ENCODE peak calls at places on chromosome 14, in five cellular contexts. R is naive thymus-derived CD8-positive, alpha-beta T cell; U is activated naive CD8-positive, alpha-beta T cell treated with anti-CD3 and anti-CD28 coated beads, Interleukin-2, amount 50 U/mL, for 16 hours; G is A549; K is cardiac muscle cell. M is an unnamed sample.

GRCh38 chr14:65251213-65251612 is 148.9 kb upstream of the MAX start:
- DNase-seq in K (peak; percentile 96), G (no peak), U (no peak), R (no peak), M (no peak)

GRCh38 chr14:75254381-75254821 is 24.2 kb upstream of the FOS start:
- DNase-seq in G (no peak), R (no peak), K (no peak), U (no peak), M (no peak)

GRCh38 chr14:54374117-54374884 is 22.5 kb upstream of the CDKN3 start:
- DNase-seq in U (no peak), K (peak; percentile 69), R (no peak), G (no peak), M (no peak)

GRCh38 chr14:73381379-73382013 is 76.8 kb downstream of the NUMB start:
- DNase-seq in U (no peak), R (no peak), G (no peak), K (no peak), M (peak; percentile 5)

GRCh38 chr14:69643430-69644200 is 32.2 kb downstream of the SUSD6 start:
- DNase-seq in U (peak; percentile 59), G (peak; percentile 80), K (no peak), R (no peak), M (peak; percentile 43)

GRCh38 chr14:22255042-22255441 is 334.0 kb downstream of the DAD1 start:
- DNase-seq in K (no peak), U (no peak), G (no peak), R (no peak), M (no peak)

GRCh38 chr14:101049511-101049910 is 146.0 kb upstream of the RTL1 start:
- DNase-seq in R (no peak), K (no peak), G (no peak), U (no peak), M (no peak)

GRCh38 chr14:94316692-94317091 is 6.4 kb downstream of the SERPINA6 start:
- DNase-seq in G (no peak), U (no peak), K (no peak), R (no peak), M (no peak)

GRCh38 chr14:29222671-29223268 is 456.2 kb downstream of the FOXG1 start:
- DNase-seq in K (peak; percentile 71), G (peak; percentile 41), U (no peak), R (no peak), M (peak; percentile 76)

GRCh38 chr14:55671641-55672040 is 91.6 kb downstream of the KTN1 start:
- DNase-seq in K (no peak), G (no peak), U (no peak), R (no peak), M (no peak)

GRCh38 chr14:44309336-44309735 is 197.7 kb downstream of the FSCB start:
- DNase-seq in U (no peak), K (peak; percentile 32), G (no peak), R (no peak), M (no peak)

GRCh38 chr14:69324341-69324931 is 64.5 kb downstream of the GALNT16 start:
- DNase-seq in R (no peak), G (no peak), U (no peak), K (no peak), M (no peak)

GRCh38 chr14:99215277-99215676 is 56.7 kb downstream of the BCL11B start:
- DNase-seq in U (no peak), R (no peak), K (peak; percentile 21), G (no peak), M (peak; percentile 43)